ENCODE peak calls at places on chromosomes 5 and 9, in nine cellular contexts. Z, P, Q, W, B, A, N, U and I are unnamed samples.

GRCh38 chr5:113293068-113293571 is 141.7 kb downstream of the TSSK1B start:
- DNase-seq in Q (peak), N (peak), U (peak), B (no peak), Z (no peak), W (no peak), A (no peak), P (no peak), I (no peak)

GRCh38 chr9:38183994-38184568 is 115.1 kb upstream of the SHB start:
- DNase-seq in Z (no peak), W (no peak), A (no peak), P (no peak), U (no peak), N (peak), B (no peak), Q (peak), I (no peak)

GRCh38 chr9:16575142-16575877 is 295.2 kb downstream of the BNC2 start:
- DNase-seq in Z (no peak), P (no peak), A (no peak), N (peak), B (no peak), W (no peak), Q (peak), U (no peak), I (no peak)

GRCh38 chr5:124072570-124072969 is 560.6 kb downstream of the CSNK1G3 start:
- DNase-seq in P (no peak), W (no peak), A (no peak), U (no peak), N (no peak), Q (no peak), Z (no peak), B (no peak), I (no peak)

GRCh38 chr5:43773032-43773830 is 170.3 kb downstream of the NNT start:
- DNase-seq in A (no peak), B (no peak), N (peak), P (peak), W (no peak), Z (no peak), U (peak), Q (no peak), I (no peak)

GRCh38 chr5:135217669-135218485 is 181.2 kb downstream of the MACROH2A1 start:
- DNase-seq in N (no peak), Z (no peak), Q (no peak), B (no peak), P (no peak), W (peak), A (no peak), U (no peak), I (no peak)

GRCh38 chr9:83451308-83451707 is 86.9 kb downstream of the FRMD3 start:
- DNase-seq in B (no peak), A (no peak), Q (no peak), Z (no peak), U (no peak), N (peak), W (no peak), P (no peak), I (no peak)

GRCh38 chr5:135930029-135930948 is 24.5 kb downstream of the LECT2 start:
- DNase-seq in A (no peak), P (no peak), Z (no peak), N (peak), B (no peak), U (no peak), W (no peak), Q (no peak), I (no peak)

DNA sequence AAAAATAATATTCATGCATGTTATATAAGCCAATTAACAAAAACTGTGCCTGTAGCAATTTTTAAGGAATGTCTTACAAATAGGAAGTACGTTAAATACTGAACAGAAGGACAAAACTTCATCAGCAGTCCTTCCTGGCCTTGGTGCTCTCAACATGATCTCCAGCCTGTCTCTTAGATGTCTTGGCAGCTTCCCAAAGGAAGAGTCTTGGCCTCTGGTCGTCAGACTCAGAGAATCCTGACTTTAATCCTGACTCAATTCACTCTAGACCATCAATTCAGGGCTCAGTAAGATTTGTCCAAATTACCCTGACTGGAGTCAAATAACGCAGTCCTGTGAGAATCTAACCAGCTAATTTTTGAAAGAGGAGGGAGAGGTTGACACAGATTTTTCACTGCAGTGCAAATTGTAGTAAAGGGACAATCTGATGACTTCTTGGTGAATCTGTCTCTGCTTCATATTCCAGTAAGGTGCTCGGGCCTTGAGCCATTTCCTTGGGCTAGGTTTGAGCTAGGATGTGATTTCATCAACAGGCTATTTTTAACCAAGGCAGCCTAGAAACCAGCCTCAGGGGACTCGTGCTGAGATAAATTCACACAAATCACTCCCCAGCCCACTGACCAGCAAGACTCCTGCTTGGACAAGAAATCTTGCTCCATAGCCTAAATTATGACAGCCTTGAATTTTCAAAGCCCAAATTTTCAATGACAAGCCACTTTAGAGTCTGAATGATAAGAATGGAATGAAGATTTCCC is 257.5 kb downstream of the ENC1 start:
- DNase-seq in A (peak), P (peak), B (no peak), Z (no peak), U (peak), N (peak), W (no peak), Q (no peak), I (no peak)
- H3K27ac ChIP-seq in A (no peak), P (no peak), B (no peak), Z (no peak), U (peak), N (peak), W (peak), Q (no peak), I (no peak)

GRCh38 chr5:119329701-119330100 is 26.1 kb upstream of the TNFAIP8 start:
- DNase-seq in N (no peak), Z (no peak), U (peak), W (no peak), Q (no peak), A (no peak), B (no peak), P (no peak), I (no peak)
- H3K27ac ChIP-seq in N (no peak), Z (peak), U (no peak), W (peak), Q (no peak), A (peak), B (peak), P (no peak), I (no peak)

DNA sequence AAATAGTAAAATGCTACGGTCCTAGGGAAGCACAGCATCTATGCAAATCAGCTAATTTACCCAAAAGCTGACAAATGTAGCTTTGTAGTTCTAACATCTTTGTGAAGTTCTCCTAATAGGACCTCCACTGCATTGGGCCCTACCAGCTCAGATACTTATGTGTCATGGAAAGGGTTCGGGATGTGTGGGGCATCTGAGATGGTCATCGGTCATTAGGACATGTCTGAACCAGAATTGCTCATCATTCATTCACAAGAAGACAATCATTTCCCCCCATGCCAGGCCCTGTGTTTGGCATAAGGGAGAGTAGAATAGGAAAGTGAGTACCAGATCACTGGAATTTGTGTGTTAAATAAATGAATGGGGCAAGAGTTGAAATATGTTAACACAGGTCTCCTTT is 35.7 kb downstream of the PWWP2A start:
- DNase-seq in Z (no peak), N (peak), A (no peak), W (no peak), Q (no peak), P (peak), B (no peak), U (peak), I (no peak)
- H3K27ac ChIP-seq in Z (no peak), N (peak), A (no peak), W (no peak), Q (no peak), P (peak), B (no peak), U (peak), I (no peak)

GRCh38 chr5:16134204-16134603 is 45.4 kb downstream of the MARCHF11 start:
- DNase-seq in W (no peak), Q (no peak), Z (no peak), P (no peak), A (no peak), B (no peak), U (no peak), N (no peak), I (no peak)

GRCh38 chr5:16131878-16132277 is 47.7 kb downstream of the MARCHF11 start:
- DNase-seq in W (no peak), U (no peak), Z (no peak), A (no peak), N (no peak), B (no peak), Q (no peak), P (no peak), I (no peak)

GRCh38 chr5:16127865-16128544 is 51.6 kb downstream of the MARCHF11 start:
- DNase-seq in Q (no peak), U (no peak), N (no peak), P (no peak), A (no peak), W (no peak), B (no peak), Z (no peak), I (no peak)

GRCh38 chr5:16128944-16129343 is 50.6 kb downstream of the MARCHF11 start:
- DNase-seq in N (no peak), P (no peak), Z (no peak), U (no peak), A (no peak), W (no peak), Q (no peak), B (no peak), I (no peak)
- H3K27ac ChIP-seq in N (no peak), P (no peak), Z (no peak), U (no peak), A (no peak), W (no peak), Q (no peak), B (no peak), I (no peak)

GRCh38 chr5:54619732-54620582 is 102.4 kb downstream of the SNX18 start:
- DNase-seq in A (no peak), B (no peak), W (no peak), N (peak), Q (no peak), P (no peak), U (peak), Z (no peak), I (no peak)

GRCh38 chr5:54615381-54615780 is 97.8 kb downstream of the SNX18 start:
- DNase-seq in U (no peak), W (no peak), A (no peak), N (no peak), B (no peak), Z (no peak), P (no peak), Q (no peak), I (no peak)

GRCh38 chr5:54620583-54620933 is 103.0 kb downstream of the SNX18 start:
- DNase-seq in Z (no peak), U (no peak), P (no peak), Q (no peak), W (no peak), N (peak), B (no peak), A (no peak), I (no peak)

GRCh38 chr5:54612711-54613110 is 95.2 kb downstream of the SNX18 start:
- DNase-seq in N (no peak), Q (no peak), A (no peak), Z (no peak), P (no peak), B (no peak), W (no peak), U (no peak), I (no peak)

GRCh38 chr5:54616031-54616430 is 98.5 kb downstream of the SNX18 start:
- DNase-seq in Z (no peak), Q (no peak), P (no peak), N (peak), A (peak), W (no peak), U (peak), B (no peak), I (peak)
- H3K27ac ChIP-seq in Z (no peak), Q (no peak), P (no peak), N (peak), A (no peak), W (peak), U (no peak), B (no peak), I (peak)

GRCh38 chr9:115167175-115167574 is 49.2 kb upstream of the TNC start:
- DNase-seq in B (no peak), Q (no peak), W (no peak), N (peak), U (peak), Z (no peak), P (peak), A (no peak), I (no peak)
- H3K27ac ChIP-seq in B (no peak), Q (no peak), W (no peak), N (no peak), U (peak), Z (no peak), P (no peak), A (no peak), I (no peak)

GRCh38 chr5:169832236-169832635 is 148.1 kb downstream of the INSYN2B start:
- DNase-seq in W (no peak), B (no peak), Q (peak), Z (no peak), U (no peak), N (no peak), A (no peak), P (no peak), I (no peak)

GRCh38 chr5:169832845-169833244 is 147.4 kb downstream of the INSYN2B start:
- DNase-seq in W (no peak), P (no peak), N (no peak), Q (no peak), B (no peak), A (no peak), U (no peak), Z (no peak), I (no peak)

GRCh38 chr5:169827769-169828168 is 152.5 kb downstream of the INSYN2B start:
- DNase-seq in W (no peak), Z (no peak), Q (no peak), A (no peak), N (peak), B (no peak), P (no peak), U (no peak), I (no peak)

GRCh38 chr5:169828385-169828784 is 151.9 kb downstream of the INSYN2B start:
- DNase-seq in U (no peak), N (no peak), W (no peak), B (no peak), P (no peak), A (no peak), Z (no peak), Q (no peak), I (no peak)

GRCh38 chr5:169831331-169831730 is 149.0 kb downstream of the INSYN2B start:
- DNase-seq in Q (no peak), N (no peak), B (no peak), A (no peak), W (no peak), U (peak), P (no peak), Z (no peak), I (peak)
- H3K27ac ChIP-seq in Q (peak), N (no peak), B (no peak), A (no peak), W (no peak), U (no peak), P (no peak), Z (no peak), I (no peak)

GRCh38 chr5:180334176-180334575 is 19.0 kb downstream of the GFPT2 start:
- DNase-seq in Z (no peak), A (no peak), Q (no peak), U (no peak), B (no peak), P (no peak), N (peak), W (peak), I (no peak)
- H3K27ac ChIP-seq in Z (no peak), A (no peak), Q (no peak), U (peak), B (no peak), P (peak), N (peak), W (no peak), I (no peak)